ENCODE peak calls at places on chromosomes 6 and 20, in four cellular contexts. R is GM23248, F is OCI-LY7, L is neural progenitor cell. O is an unnamed sample.

GRCh38 chr6:38264605-38265004 is 375.1 kb downstream of the BTBD9 start:
- DNase-seq in R (no peak), L (peak; percentile 60), F (no peak), O (peak; percentile 74)

GRCh38 chr6:140921366-140922226 is 1211.1 kb upstream of the GJE1 start:
- DNase-seq in R (peak; percentile 85), F (peak; percentile 45), L (peak; percentile 58), O (peak; percentile 79)

GRCh38 chr6:159701413-159701999 is 8.5 kb upstream of the SOD2 start:
- DNase-seq in L (no peak), F (no peak), R (peak; percentile 92), O (peak; percentile 39)

GRCh38 chr20:11891081-11891826 is 26.4 kb upstream of the BTBD3 start:
- DNase-seq in L (peak; percentile 84), R (peak; percentile 78), F (no peak), O (peak; percentile 81)

GRCh38 chr6:85473748-85474147 is 23.9 kb downstream of the NT5E start:
- DNase-seq in L (no peak), R (no peak), F (no peak), O (no peak)

GRCh38 chr6:9606435-9607134 is 808.3 kb downstream of the TFAP2A start:
- DNase-seq in F (no peak), R (no peak), L (peak; percentile 60), O (no peak)

GRCh38 chr6:99736302-99736701 is 129.7 kb downstream of the PRDM13 start:
- DNase-seq in F (peak; percentile 11), L (no peak), R (no peak), O (no peak)

GRCh38 chr6:138692058-138692977 is 81.3 kb upstream of the CCDC28A start:
- DNase-seq in L (peak; percentile 80), F (peak; percentile 53), R (peak; percentile 79), O (peak; percentile 89)

GRCh38 chr20:43940518-43941225 is 26.0 kb downstream of the TOX2 start:
- DNase-seq in L (no peak), R (no peak), F (no peak), O (no peak)

GRCh38 chr6:347951-348859 is 43.3 kb upstream of the IRF4 start:
- DNase-seq in F (no peak), R (no peak), L (no peak), O (no peak)

GRCh38 chr6:134299236-134299635 is 18.7 kb downstream of the SGK1 start:
- DNase-seq in F (no peak), L (no peak), R (peak; percentile 30), O (peak; percentile 40)

GRCh38 chr6:154731296-154732218 is 1.7 kb upstream of the SCAF8 start:
- DNase-seq in L (no peak), F (peak; percentile 6), R (no peak), O (no peak)

GRCh38 chr20:8449120-8449519 is 317.1 kb downstream of the PLCB1 start:
- DNase-seq in L (no peak), F (no peak), R (peak; percentile 50), O (no peak)

GRCh38 chr6:167031082-167031709 is 32.0 kb downstream of the CEP43 start:
- DNase-seq in F (no peak), R (peak; percentile 20), L (no peak), O (no peak)
- TF ChIP-seq EZH2phosphoT487 in F (no peak), R (no peak), L (no peak), O (no peak)

DNA sequence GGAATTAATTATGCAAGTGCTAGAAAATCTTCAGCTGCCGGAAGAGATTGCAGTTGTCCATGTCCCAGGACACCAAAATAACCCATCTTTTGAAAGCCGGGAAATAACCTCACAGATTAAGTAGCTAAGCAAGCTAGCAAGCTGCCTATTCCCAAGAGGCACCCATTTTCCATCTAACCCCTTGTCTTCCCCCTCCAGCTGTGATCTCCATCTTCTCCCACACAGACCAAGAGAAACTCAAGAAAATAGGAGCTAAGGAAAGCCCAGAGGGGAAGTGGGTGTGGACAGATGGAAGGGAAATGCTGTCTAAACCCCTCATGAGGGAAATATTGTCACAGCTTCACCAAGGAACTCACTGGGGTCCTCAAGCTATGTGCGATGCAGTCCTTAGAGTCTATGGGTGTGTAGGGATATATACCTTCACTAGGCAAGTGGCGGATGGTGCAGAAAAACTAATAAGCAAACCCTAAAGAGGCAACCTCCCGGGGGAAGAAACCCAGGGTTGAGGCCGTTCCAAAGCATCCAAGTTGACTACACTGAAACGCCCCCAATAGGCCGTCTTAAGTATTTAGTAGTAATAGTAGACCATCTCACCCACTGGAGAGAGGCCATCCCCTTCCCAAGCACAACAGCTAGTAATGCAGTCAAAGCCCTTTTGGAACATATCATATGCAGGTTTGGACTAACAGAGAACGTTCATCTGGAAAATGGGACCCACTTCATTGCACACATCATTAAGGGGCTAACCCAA is 64.2 kb upstream of the PRSS16 start:
- DNase-seq in R (no peak), F (no peak), L (no peak), O (no peak)
- TF ChIP-seq EZH2phosphoT487 in R (no peak), F (no peak), L (no peak), O (no peak)

GRCh38 chr6:66094615-66095014 is 387.6 kb upstream of the EYS start:
- DNase-seq in L (no peak), R (no peak), F (no peak), O (no peak)
- TF ChIP-seq EZH2phosphoT487 in L (no peak), R (no peak), F (no peak), O (no peak)

GRCh38 chr20:62667530-62668440 is 25.5 kb downstream of the SLCO4A1 start:
- DNase-seq in L (no peak), F (no peak), R (no peak), O (no peak)
- TF ChIP-seq EZH2phosphoT487 in L (no peak), F (no peak), R (no peak), O (no peak)

DNA sequence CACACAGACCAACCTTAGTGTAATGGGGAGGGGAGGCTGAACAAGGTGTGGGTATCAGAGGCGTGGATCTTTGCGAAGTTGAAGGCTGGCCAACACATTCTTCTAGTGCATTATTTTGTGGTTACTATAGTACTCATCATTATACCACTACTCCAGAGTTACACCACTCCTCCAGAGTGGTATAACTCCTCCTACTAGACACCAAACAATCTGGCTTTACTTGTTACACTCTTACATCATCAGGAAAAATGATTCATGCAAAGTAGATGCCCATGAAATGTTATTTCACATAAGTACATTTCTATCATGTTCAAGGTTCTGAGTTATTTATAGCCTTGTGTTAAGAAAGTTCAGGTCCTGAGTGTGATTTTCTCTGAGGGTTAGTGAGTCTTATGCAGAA is 443.1 kb upstream of the OPRM1 start:
- DNase-seq in F (no peak), R (peak; percentile 2), L (no peak), O (no peak)
- TF ChIP-seq EZH2phosphoT487 in F (no peak), R (no peak), L (no peak), O (no peak)

DNA sequence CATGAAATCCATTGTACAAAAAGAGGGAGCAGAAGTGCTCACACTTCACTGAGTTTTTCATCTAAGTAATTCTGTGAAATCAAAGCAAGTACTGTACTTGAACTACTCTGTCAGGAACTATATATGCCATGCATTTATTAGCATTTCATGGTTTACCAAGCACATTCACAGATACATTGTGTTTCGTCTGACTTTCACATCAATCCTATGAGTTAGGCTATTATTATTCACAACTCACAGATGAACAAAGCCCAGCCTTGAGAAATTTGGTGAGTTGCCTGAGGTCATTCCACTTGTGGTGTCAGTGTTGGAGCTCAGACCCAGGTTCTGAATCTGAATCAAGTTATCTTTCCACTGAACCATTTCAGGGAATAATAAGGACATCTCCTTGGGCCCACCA is 33.7 kb upstream of the TENT5A start:
- DNase-seq in L (no peak), F (no peak), R (no peak), O (no peak)
- TF ChIP-seq EZH2phosphoT487 in L (no peak), F (no peak), R (no peak), O (no peak)

GRCh38 chr6:10721850-10722569 is 860 bp upstream of the TMEM14C start:
- DNase-seq in F (no peak), R (no peak), L (no peak), O (no peak)

GRCh38 chr6:10722820-10723651 is at the start of gene TMEM14C:
- DNase-seq in L (peak; percentile 100), F (peak; percentile 87), R (peak; percentile 99), O (peak; percentile 99)

GRCh38 chr6:10725046-10725445 is 2.2 kb downstream of the TMEM14C start:
- DNase-seq in R (no peak), F (no peak), L (no peak), O (no peak)

GRCh38 chr6:10722570-10722819 is 375 bp upstream of the TMEM14C start:
- DNase-seq in R (no peak), L (no peak), F (no peak), O (no peak)

DNA sequence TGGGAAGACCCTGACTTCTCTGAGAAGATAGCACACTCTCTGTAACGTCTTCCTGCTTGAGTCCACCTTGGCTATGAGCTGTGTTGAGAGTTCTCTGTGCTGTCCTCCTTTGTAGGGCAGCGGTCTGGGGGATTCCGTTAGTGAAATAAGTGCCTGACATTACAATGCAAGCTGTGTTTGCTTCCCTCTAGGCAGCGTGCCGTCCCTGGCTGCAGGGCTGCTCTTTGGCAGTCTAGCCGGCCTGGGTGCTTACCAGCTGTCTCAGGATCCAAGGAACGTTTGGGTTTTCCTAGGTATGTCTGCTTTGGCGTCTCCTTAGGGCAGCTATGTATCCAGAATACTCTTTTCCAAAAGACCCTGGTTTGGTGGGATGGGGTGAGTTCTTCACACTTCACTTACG is 2.8 kb downstream of the TMEM14C start:
- DNase-seq in R (no peak), L (no peak), F (no peak), O (no peak)
- TF ChIP-seq EZH2phosphoT487 in R (no peak), L (no peak), F (no peak), O (no peak)

DNA sequence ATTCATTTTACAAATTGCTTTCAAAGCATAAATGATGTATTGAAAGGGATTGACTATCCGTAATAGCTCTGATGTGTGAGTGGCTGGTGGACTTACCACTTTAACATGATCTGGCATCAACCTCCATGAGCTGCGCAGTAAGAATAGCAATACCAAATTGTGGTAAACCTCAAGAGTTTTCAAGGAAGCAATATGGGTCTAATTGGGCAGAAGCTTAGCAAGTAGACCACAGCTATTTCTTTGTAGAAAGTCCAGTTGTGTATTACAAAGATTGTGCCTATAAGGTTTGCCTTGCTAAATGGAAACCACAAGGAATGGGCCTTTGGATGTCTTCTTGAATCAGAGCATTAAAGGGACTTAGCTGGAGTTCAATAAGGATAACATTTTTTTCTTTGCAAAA is 736.6 kb downstream of the KIF16B start:
- DNase-seq in R (no peak), F (no peak), L (no peak), O (no peak)
- TF ChIP-seq EZH2phosphoT487 in R (no peak), F (no peak), L (no peak), O (no peak)

DNA sequence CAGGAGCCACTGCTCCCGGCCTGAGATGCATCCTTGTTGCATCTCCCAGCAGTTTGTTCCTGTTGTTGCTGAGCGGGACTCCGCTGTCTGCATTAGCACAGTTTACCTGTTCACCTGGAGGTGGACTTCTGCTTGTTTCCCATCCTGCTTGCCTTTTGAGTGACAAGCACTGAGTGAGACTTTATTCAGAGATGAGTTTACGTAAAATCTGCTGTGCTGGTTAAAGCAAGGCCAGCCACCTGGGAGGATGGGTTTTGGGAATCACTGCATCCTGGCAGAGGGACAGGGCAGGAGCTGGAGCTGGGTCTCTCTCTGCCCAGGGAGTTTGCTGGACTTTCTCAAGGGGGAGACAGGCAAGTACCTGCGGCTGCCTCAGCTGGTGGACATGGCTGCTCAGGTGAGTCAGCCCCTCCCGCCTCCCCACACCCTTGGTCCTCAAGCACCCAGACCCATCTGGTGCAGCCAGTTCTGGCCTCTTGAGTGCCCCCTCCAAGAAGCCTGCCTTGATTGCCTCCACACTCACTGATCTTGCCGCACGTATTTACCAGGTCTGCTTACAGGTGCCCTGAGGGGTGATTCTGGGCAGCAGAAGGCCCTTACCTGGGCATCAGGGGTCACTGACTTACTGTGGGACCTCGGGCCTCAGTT is 55.5 kb downstream of the SRC start:
- DNase-seq in F (no peak), L (no peak), R (no peak), O (no peak)
- TF ChIP-seq EZH2phosphoT487 in F (no peak), L (no peak), R (no peak), O (no peak)